ENCODE peak calls at places on chromosomes 3 and 15, in eight cellular contexts. One of them, this sample, is unnamed.

GRCh38 chr3:120348065-120348980 is 831 bp downstream of the LRRC58 start:
- DNase-seq in RWPE2: peak
- DNase-seq in psoas muscle: no peak
- DNase-seq in uterus: no peak
- DNase-seq in AG04449: no peak
- DNase-seq in tibial artery: peak
- DNase-seq in astrocyte of the spinal cord: peak
- DNase-seq in osteoblast: peak
- DNase-seq in this sample: peak

GRCh38 chr3:145981057-145981456 is 179.9 kb downstream of the PLOD2 start:
- DNase-seq in RWPE2: no peak
- DNase-seq in psoas muscle: no peak
- DNase-seq in uterus: no peak
- DNase-seq in AG04449: peak
- DNase-seq in tibial artery: no peak
- DNase-seq in astrocyte of the spinal cord: peak
- DNase-seq in osteoblast: no peak
- DNase-seq in this sample: no peak

GRCh38 chr3:71461749-71462483 is 121.6 kb downstream of the FOXP1 start:
- DNase-seq in RWPE2: no peak
- DNase-seq in psoas muscle: no peak
- DNase-seq in uterus: no peak
- DNase-seq in AG04449: no peak
- DNase-seq in tibial artery: no peak
- DNase-seq in astrocyte of the spinal cord: peak
- DNase-seq in osteoblast: no peak
- DNase-seq in this sample: no peak

GRCh38 chr15:69014454-69014853 is at the start of gene NOX5:
- DNase-seq in RWPE2: no peak
- DNase-seq in psoas muscle: no peak
- DNase-seq in uterus: no peak
- DNase-seq in AG04449: peak
- DNase-seq in tibial artery: no peak
- DNase-seq in astrocyte of the spinal cord: no peak
- DNase-seq in osteoblast: peak
- DNase-seq in this sample: peak

GRCh38 chr15:28107111-28107893 is 8.2 kb upstream of the OCA2 start:
- DNase-seq in RWPE2: peak
- DNase-seq in psoas muscle: no peak
- DNase-seq in uterus: no peak
- DNase-seq in AG04449: no peak
- DNase-seq in tibial artery: peak
- DNase-seq in astrocyte of the spinal cord: peak
- DNase-seq in osteoblast: peak
- DNase-seq in this sample: peak

GRCh38 chr15:68173119-68173518 is 32.0 kb downstream of the CALML4 start:
- DNase-seq in RWPE2: no peak
- DNase-seq in psoas muscle: no peak
- DNase-seq in uterus: no peak
- DNase-seq in AG04449: no peak
- DNase-seq in tibial artery: no peak
- DNase-seq in astrocyte of the spinal cord: no peak
- DNase-seq in osteoblast: no peak
- DNase-seq in this sample: no peak

GRCh38 chr15:74322558-74323180 is 44.8 kb downstream of the CYP11A1 start:
- DNase-seq in RWPE2: no peak
- DNase-seq in psoas muscle: peak
- DNase-seq in uterus: peak
- DNase-seq in AG04449: no peak
- DNase-seq in tibial artery: peak
- DNase-seq in astrocyte of the spinal cord: peak
- DNase-seq in osteoblast: peak
- DNase-seq in this sample: peak

GRCh38 chr3:48273594-48274211 is 32.8 kb downstream of the ZNF589 start:
- DNase-seq in RWPE2: no peak
- DNase-seq in psoas muscle: no peak
- DNase-seq in uterus: peak
- DNase-seq in AG04449: no peak
- DNase-seq in tibial artery: peak
- DNase-seq in astrocyte of the spinal cord: peak
- DNase-seq in osteoblast: peak
- DNase-seq in this sample: peak

GRCh38 chr15:99106417-99107220 is 1.7 kb downstream of the SYNM start:
- DNase-seq in RWPE2: no peak
- DNase-seq in psoas muscle: peak
- DNase-seq in uterus: no peak
- DNase-seq in AG04449: no peak
- DNase-seq in tibial artery: no peak
- DNase-seq in astrocyte of the spinal cord: peak
- DNase-seq in osteoblast: no peak
- DNase-seq in this sample: peak

GRCh38 chr3:45176912-45177311 is 30.7 kb upstream of the CDCP1 start:
- DNase-seq in RWPE2: no peak
- DNase-seq in psoas muscle: no peak
- DNase-seq in uterus: no peak
- DNase-seq in AG04449: no peak
- DNase-seq in tibial artery: no peak
- DNase-seq in astrocyte of the spinal cord: no peak
- DNase-seq in osteoblast: no peak
- DNase-seq in this sample: no peak

GRCh38 chr15:66654718-66655375 is 47.2 kb upstream of the SMAD6 start:
- DNase-seq in RWPE2: no peak
- DNase-seq in psoas muscle: no peak
- DNase-seq in uterus: no peak
- DNase-seq in AG04449: no peak
- DNase-seq in tibial artery: no peak
- DNase-seq in astrocyte of the spinal cord: no peak
- DNase-seq in osteoblast: peak
- DNase-seq in this sample: no peak
- H3K4me3 ChIP-seq in RWPE2: no peak
- H3K4me3 ChIP-seq in psoas muscle: peak
- H3K4me3 ChIP-seq in uterus: peak
- H3K4me3 ChIP-seq in AG04449: no peak
- H3K4me3 ChIP-seq in tibial artery: peak
- H3K4me3 ChIP-seq in astrocyte of the spinal cord: no peak
- H3K4me3 ChIP-seq in osteoblast: peak
- H3K4me3 ChIP-seq in this sample: no peak

GRCh38 chr3:78988324-78988723 is 779.5 kb downstream of the ROBO1 start:
- DNase-seq in RWPE2: no peak
- DNase-seq in psoas muscle: no peak
- DNase-seq in uterus: no peak
- DNase-seq in AG04449: no peak
- DNase-seq in tibial artery: no peak
- DNase-seq in astrocyte of the spinal cord: peak
- DNase-seq in osteoblast: no peak
- DNase-seq in this sample: peak
- TF ChIP-seq CTCF in RWPE2: peak
- TF ChIP-seq CTCF in psoas muscle: peak
- TF ChIP-seq CTCF in uterus: no peak
- TF ChIP-seq CTCF in AG04449: peak
- TF ChIP-seq CTCF in tibial artery: no peak
- TF ChIP-seq CTCF in astrocyte of the spinal cord: peak
- TF ChIP-seq CTCF in osteoblast: peak
- TF ChIP-seq CTCF in this sample: peak

DNA sequence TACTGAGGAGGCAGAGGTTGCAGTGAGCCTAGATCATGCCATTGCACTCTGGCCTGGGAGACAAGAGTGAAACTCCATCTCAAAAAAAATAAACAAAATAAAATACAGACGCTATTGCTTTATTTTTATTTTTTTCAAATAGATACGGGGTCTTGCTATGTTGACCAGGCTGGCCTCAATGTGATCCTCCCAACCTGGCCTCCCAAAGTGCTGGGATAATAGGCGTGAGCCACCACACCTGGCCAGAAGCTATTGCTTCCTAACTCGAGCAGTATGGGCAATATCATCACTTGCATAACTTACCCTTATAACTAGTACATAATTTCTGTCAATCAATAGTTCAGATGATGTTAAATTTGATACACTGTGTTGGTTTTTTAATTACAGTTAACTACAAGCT is 3.0 kb downstream of the ARF4 start:
- DNase-seq in RWPE2: no peak
- DNase-seq in psoas muscle: no peak
- DNase-seq in uterus: no peak
- DNase-seq in AG04449: no peak
- DNase-seq in tibial artery: no peak
- DNase-seq in astrocyte of the spinal cord: no peak
- DNase-seq in osteoblast: no peak
- DNase-seq in this sample: no peak
- H3K4me3 ChIP-seq in RWPE2: no peak
- H3K4me3 ChIP-seq in psoas muscle: peak
- H3K4me3 ChIP-seq in uterus: no peak
- H3K4me3 ChIP-seq in AG04449: peak
- H3K4me3 ChIP-seq in tibial artery: peak
- H3K4me3 ChIP-seq in astrocyte of the spinal cord: peak
- H3K4me3 ChIP-seq in osteoblast: peak
- H3K4me3 ChIP-seq in this sample: peak

DNA sequence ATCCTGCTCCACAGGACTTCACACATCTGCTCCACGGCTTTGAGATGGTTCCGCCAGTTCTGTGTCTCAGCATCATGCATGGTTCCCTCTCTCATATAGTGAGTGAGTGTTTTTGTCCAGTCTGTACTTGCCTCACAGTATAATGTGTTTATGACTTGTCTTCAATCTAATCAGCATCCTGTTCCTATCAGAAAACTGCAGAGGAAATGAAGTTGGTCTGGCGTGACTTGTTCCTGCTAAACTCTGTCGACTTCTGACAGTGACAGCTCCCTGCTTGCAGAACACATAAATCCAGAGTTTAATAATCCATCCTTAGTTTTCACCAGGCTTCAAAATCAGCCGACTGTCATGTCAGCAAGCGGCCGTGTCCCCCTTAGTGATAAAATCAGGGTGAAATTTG is 222.3 kb downstream of the SLCO3A1 start:
- DNase-seq in RWPE2: no peak
- DNase-seq in psoas muscle: no peak
- DNase-seq in uterus: no peak
- DNase-seq in AG04449: no peak
- DNase-seq in tibial artery: no peak
- DNase-seq in astrocyte of the spinal cord: no peak
- DNase-seq in osteoblast: no peak
- DNase-seq in this sample: no peak
- TF ChIP-seq CTCF in RWPE2: no peak
- TF ChIP-seq CTCF in psoas muscle: no peak
- TF ChIP-seq CTCF in uterus: no peak
- TF ChIP-seq CTCF in AG04449: no peak
- TF ChIP-seq CTCF in tibial artery: no peak
- TF ChIP-seq CTCF in astrocyte of the spinal cord: no peak
- TF ChIP-seq CTCF in osteoblast: no peak
- TF ChIP-seq CTCF in this sample: no peak